ENCODE peak calls at places on chromosomes 7 and 10, in ten cellular contexts. H is prostate gland, Q is AG04450, Y is psoas muscle, N is cardiac muscle cell, J is uterus, C is fibroblast of pulmonary artery, O is astrocyte of the spinal cord, D is A549, I is fibroblast of lung. P is an unnamed sample.

GRCh38 chr10:118783776-118784542 is 29.2 kb upstream of the CACUL1 start:
- DNase-seq in H (no peak), Q (no peak), Y (no peak), N (no peak), J (no peak), C (no peak), O (no peak), D (no peak), I (no peak), P (no peak)

GRCh38 chr7:103605640-103606039 is 159.6 kb upstream of the SLC26A5 start:
- DNase-seq in H (no peak), Q (no peak), Y (no peak), N (no peak), J (no peak), C (no peak), O (no peak), D (no peak), I (no peak), P (no peak)

GRCh38 chr10:75723319-75723965 is 292.0 kb downstream of the LRMDA start:
- DNase-seq in H (no peak), Q (no peak), Y (no peak), N (no peak), J (no peak), C (no peak), O (no peak), D (no peak), I (no peak), P (no peak)

GRCh38 chr10:11153245-11153644 is 135.6 kb downstream of the CELF2 start:
- DNase-seq in H (no peak), Q (no peak), Y (no peak), N (no peak), J (no peak), C (no peak), O (no peak), D (no peak), I (no peak), P (no peak)

GRCh38 chr7:157409149-157409752 is 72.4 kb downstream of the DNAJB6 start:
- DNase-seq in H (no peak), Q (no peak), Y (no peak), N (peak; percentile 58), J (no peak), C (peak; percentile 60), O (no peak), D (no peak), I (no peak), P (no peak)

GRCh38 chr10:129820451-129820850 is 143.6 kb downstream of the EBF3 start:
- DNase-seq in H (no peak), Q (no peak), Y (no peak), N (no peak), J (no peak), C (no peak), O (no peak), D (no peak), I (no peak), P (no peak)

GRCh38 chr10:49371967-49372366 is 23.9 kb downstream of the DRGX start:
- DNase-seq in H (no peak), Q (no peak), Y (no peak), N (no peak), J (no peak), C (no peak), O (no peak), D (no peak), I (no peak), P (no peak)

GRCh38 chr10:230758-231157 is 95.5 kb downstream of the ZMYND11 start:
- DNase-seq in H (no peak), Q (no peak), Y (no peak), N (no peak), J (no peak), C (no peak), O (no peak), D (peak; percentile 17), I (peak; percentile 26), P (no peak)

GRCh38 chr7:99046722-99047121 is 97.2 kb downstream of the SMURF1 start:
- DNase-seq in H (no peak), Q (no peak), Y (no peak), N (no peak), J (no peak), C (no peak), O (no peak), D (no peak), I (no peak), P (no peak)

GRCh38 chr10:72292223-72292691 is 18.5 kb downstream of the DDIT4 start:
- DNase-seq in H (peak; percentile 37), Q (no peak), Y (no peak), N (no peak), J (no peak), C (no peak), O (no peak), D (no peak), I (no peak), P (no peak)

GRCh38 chr10:12984165-12984747 is 17.3 kb downstream of the CCDC3 start:
- DNase-seq in H (no peak), Q (no peak), Y (no peak), N (peak; percentile 75), J (no peak), C (peak; percentile 58), O (peak; percentile 34), D (no peak), I (peak; percentile 29), P (no peak)

GRCh38 chr10:91493313-91493712 is 83.2 kb downstream of the HECTD2 start:
- DNase-seq in H (no peak), Q (no peak), Y (no peak), N (peak; percentile 47), J (no peak), C (peak; percentile 64), O (peak; percentile 55), D (peak; percentile 15), I (peak; percentile 79), P (no peak)
- TF ChIP-seq CTCF in H (peak; percentile 58), Q (peak; percentile 38), Y (peak; percentile 58), N (peak; percentile 30), J (peak; percentile 52), C (peak; percentile 32), O (no peak), D (peak; percentile 64), I (no peak), P (peak; percentile 42)

DNA sequence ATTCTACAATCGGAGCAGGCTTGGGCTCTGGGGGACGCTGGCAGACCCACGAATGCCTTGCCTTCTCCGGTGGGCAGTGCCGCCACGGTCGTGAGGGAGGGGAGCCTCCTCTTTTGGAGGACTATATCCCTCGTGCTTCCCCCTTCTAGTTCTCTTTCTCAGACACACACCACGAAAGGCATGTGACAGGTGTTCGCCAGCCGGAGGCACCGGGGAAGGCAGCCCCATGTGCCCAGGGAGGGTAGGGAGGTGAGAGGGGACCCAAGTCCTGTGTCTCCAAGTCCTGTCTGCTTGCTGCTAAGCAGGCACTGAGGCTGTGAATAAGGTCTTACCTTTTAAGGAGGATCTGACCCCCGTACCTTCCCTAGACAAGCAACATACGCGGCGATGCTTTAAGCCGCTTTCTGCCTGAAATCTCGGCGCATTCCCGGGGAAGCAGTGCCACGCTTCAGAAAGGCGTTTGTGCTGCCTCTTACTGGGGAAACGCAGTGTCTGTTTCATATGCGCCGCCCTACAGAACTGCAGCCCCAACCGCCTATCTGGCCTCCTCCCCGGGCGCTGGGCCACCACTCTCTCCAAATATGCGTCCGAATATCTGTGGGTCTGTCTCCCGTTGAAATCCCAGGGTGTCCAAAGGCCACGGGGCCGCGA is 809 bp downstream of the PLXNA4 start:
- DNase-seq in H (no peak), Q (no peak), Y (peak; percentile 68), N (peak; percentile 78), J (peak; percentile 61), C (peak; percentile 64), O (peak; percentile 68), D (peak; percentile 36), I (peak; percentile 66), P (no peak)
- TF ChIP-seq CTCF in H (peak; percentile 5), Q (no peak), Y (no peak), N (peak; percentile 37), J (peak; percentile 28), C (peak; percentile 36), O (peak; percentile 31), D (peak; percentile 23), I (peak; percentile 14), P (peak; percentile 29)

GRCh38 chr10:109862738-109863137 is 60.6 kb downstream of the XPNPEP1 start:
- DNase-seq in H (no peak), Q (no peak), Y (no peak), N (no peak), J (no peak), C (no peak), O (no peak), D (no peak), I (no peak), P (no peak)

GRCh38 chr10:109866995-109867635 is 56.2 kb downstream of the XPNPEP1 start:
- DNase-seq in H (no peak), Q (no peak), Y (no peak), N (peak; percentile 11), J (no peak), C (peak; percentile 21), O (no peak), D (no peak), I (no peak), P (peak; percentile 71)

GRCh38 chr10:109863775-109864174 is 59.5 kb downstream of the XPNPEP1 start:
- DNase-seq in H (no peak), Q (no peak), Y (no peak), N (no peak), J (no peak), C (no peak), O (no peak), D (no peak), I (no peak), P (no peak)

GRCh38 chr10:109871476-109871875 is 51.8 kb downstream of the XPNPEP1 start:
- DNase-seq in H (no peak), Q (no peak), Y (no peak), N (no peak), J (no peak), C (no peak), O (no peak), D (no peak), I (no peak), P (no peak)

DNA sequence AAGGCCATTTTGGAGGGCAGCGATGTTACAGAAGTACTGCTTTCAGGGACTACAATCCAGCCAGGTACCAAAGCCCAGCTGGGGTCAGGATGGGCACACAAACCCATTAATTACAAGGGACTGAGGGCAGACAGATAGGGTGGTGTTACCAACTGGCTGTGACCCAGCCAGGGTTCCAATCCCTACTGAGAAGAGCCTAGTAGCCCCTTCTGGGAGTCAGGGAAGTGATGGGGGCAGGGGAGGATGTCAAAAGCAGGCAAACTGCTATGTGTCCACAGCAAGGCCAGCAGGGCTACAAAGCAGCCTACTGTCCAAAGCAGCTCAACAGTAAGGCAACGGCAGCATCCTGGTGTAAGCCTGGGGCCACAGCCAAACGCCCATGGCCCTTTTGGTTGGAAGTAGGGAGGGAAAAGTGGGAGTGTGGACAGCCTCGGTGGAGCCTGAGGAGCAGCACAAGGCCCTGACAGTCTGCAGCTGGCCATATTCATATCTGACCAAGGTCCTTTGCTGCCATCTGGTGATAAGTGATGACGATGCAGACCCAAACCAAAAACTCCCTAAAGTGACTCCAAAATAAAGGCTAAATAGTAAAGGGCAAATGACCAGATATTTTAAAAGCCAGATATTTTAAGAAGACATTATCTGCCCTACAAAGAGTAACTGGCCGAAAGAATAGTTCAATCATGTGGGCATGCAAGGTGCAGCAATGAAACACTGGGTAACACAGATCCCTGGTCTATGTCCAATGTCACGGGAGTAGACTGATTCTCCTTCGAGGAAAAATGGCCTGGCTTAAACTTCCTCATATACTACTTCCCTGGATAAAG is 56.9 kb downstream of the XPNPEP1 start:
- DNase-seq in H (no peak), Q (no peak), Y (no peak), N (peak; percentile 62), J (no peak), C (peak; percentile 62), O (no peak), D (no peak), I (peak; percentile 33), P (no peak)
- TF ChIP-seq CTCF in H (no peak), Q (peak; percentile 43), Y (peak; percentile 9), N (peak; percentile 43), J (peak; percentile 32), C (peak; percentile 37), O (peak; percentile 37), D (peak; percentile 22), I (peak; percentile 9), P (peak; percentile 47)

GRCh38 chr10:114157912-114158311 is 16.1 kb downstream of the CCDC186 start:
- DNase-seq in H (no peak), Q (no peak), Y (no peak), N (no peak), J (no peak), C (no peak), O (no peak), D (no peak), I (no peak), P (no peak)
- TF ChIP-seq CTCF in H (no peak), Q (no peak), Y (no peak), N (no peak), J (no peak), C (no peak), O (no peak), D (no peak), I (no peak), P (no peak)

P was measured in epithelial cell of proximal tubule.